ENCODE peak calls at places on chromosomes 6 and 20, in ten cellular contexts. T is stomach; W is suprapubic skin; Y is psoas muscle; N is AG04450; X is CD8-positive, alpha-beta T cell; B is heart left ventricle; Q is uterus; P is SJSA1; F is CD4-positive, alpha-beta T cell. A is an unnamed sample.

GRCh38 chr6:30915591-30915946 is 1.5 kb downstream of the VARS2 start:
- DNase-seq in P (no peak), Q (peak; percentile 37), B (peak; percentile 27), N (peak; percentile 33), W (no peak), Y (no peak), F (no peak), T (no peak), X (no peak), A (peak; percentile 77)

GRCh38 chr6:24931296-24931695 is 4.5 kb downstream of the RIPOR2 start:
- DNase-seq in N (no peak), W (no peak), X (no peak), B (peak; percentile 21), Q (no peak), P (no peak), Y (no peak), F (no peak), T (no peak), A (peak; percentile 18)

GRCh38 chr6:89693207-89693606 is 54.7 kb upstream of the LYRM2 start:
- DNase-seq in Q (no peak), F (no peak), P (no peak), X (no peak), W (no peak), N (no peak), T (no peak), B (no peak), Y (no peak), A (no peak)

GRCh38 chr6:131728296-131728939 is 17.6 kb upstream of the CTAGE9 start:
- DNase-seq in T (no peak), N (no peak), X (no peak), F (no peak), W (no peak), Q (no peak), B (no peak), Y (no peak), P (no peak), A (peak; percentile 37)

GRCh38 chr6:134416501-134417154 is 98.7 kb upstream of the SGK1 start:
- DNase-seq in P (no peak), W (no peak), Y (no peak), N (no peak), Q (no peak), B (no peak), X (no peak), T (no peak), F (no peak), A (peak; percentile 78)

GRCh38 chr6:81988871-81989270 is 236.4 kb upstream of the TENT5A start:
- DNase-seq in F (no peak), Y (no peak), P (no peak), B (no peak), N (no peak), T (no peak), Q (no peak), W (no peak), X (no peak), A (no peak)

GRCh38 chr20:52179331-52180166 is 12.0 kb downstream of the ZFP64 start:
- DNase-seq in T (no peak), N (no peak), X (no peak), W (no peak), P (no peak), B (no peak), Q (no peak), Y (no peak), F (no peak), A (no peak)

GRCh38 chr6:41784581-41785171 is 2.8 kb upstream of the TOMM6 start:
- DNase-seq in T (peak; percentile 69), P (no peak), B (no peak), N (no peak), Y (no peak), X (no peak), W (no peak), F (no peak), Q (no peak), A (no peak)

GRCh38 chr6:97842536-97842935 is 559.5 kb upstream of the MMS22L start:
- DNase-seq in T (no peak), Y (no peak), Q (no peak), W (no peak), X (no peak), F (no peak), B (no peak), N (no peak), P (no peak), A (peak; percentile 22)

GRCh38 chr6:24672573-24673182 is 5.8 kb downstream of the ACOT13 start:
- DNase-seq in P (no peak), F (no peak), Q (no peak), X (no peak), N (no peak), T (no peak), B (no peak), W (no peak), Y (no peak), A (no peak)

DNA sequence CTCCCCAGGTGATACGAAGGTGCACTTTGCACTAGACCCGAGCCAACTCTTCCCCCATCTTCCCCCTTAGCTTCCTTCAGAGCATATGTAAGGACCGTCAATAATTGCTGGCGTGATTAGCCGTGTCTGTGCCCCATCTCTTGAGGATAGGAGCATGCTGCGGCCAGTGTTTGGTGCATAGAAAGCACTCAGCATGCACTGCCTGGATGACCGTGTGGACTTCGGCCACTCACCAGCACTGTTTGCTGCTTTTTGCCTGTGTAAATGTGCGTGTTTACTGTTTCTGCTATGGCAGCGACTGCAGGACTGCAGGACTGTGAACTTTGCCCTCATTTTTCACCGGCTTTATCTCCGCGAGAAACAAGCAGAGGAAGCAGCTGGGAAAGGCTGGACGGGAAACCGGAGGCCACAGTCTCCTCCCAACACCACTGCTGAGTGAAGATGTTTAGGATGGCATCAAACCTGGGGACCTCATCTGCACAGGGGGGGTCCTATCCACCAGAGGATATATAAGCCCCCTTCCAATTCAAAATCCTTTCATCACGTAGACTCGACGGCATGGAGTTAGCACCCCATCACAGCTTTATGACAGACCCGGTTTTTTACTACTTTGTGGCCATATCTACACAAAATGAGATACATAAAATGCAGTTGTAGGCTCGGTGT is 150.6 kb upstream of the AFDN start:
- DNase-seq in B (peak; percentile 66), W (peak; percentile 59), Y (no peak), T (peak; percentile 72), F (no peak), Q (peak; percentile 47), X (no peak), N (no peak), P (no peak), A (no peak)
- H3K9me3 ChIP-seq in B (no peaks in the 10 kb centered on the region), W (no peaks in the 10 kb centered on the region), Y (no peaks in the 10 kb centered on the region), T (no peaks in the 10 kb centered on the region), F (no peaks in the 10 kb centered on the region), Q (no peaks in the 10 kb centered on the region), X (no peaks in the 10 kb centered on the region), N (peaks cover 90% of the 10 kb centered on the region), P (no peaks in the 10 kb centered on the region), A (no peaks in the 10 kb centered on the region)

DNA sequence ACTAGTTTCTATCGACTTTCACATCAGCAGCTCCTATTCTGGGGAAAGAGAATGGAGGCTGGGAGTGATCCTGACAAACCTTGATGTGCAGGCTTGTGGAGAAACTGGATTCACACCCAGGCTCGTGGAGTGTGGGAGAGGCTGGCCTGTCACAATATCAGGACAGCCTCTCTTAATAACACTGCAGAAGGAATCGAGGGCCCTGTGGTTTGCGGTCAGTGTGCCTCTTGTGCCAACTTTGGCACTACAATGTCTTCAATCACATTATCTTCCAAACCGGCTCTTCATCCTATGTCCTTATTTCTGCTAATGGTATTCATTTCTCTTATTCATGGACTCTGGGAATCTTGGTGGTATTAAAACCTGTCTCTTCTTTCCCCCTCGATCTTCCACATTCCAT is 92.7 kb downstream of the PRL start:
- DNase-seq in B (no peak), P (no peak), W (no peak), N (no peak), X (no peak), F (no peak), T (no peak), Y (no peak), Q (no peak), A (no peak)
- H3K9me3 ChIP-seq in B (no peaks in the 10 kb centered on the region), P (no peaks in the 10 kb centered on the region), W (no peaks in the 10 kb centered on the region), N (no peaks in the 10 kb centered on the region), X (no peaks in the 10 kb centered on the region), F (no peaks in the 10 kb centered on the region), T (no peaks in the 10 kb centered on the region), Y (no peaks in the 10 kb centered on the region), Q (no peaks in the 10 kb centered on the region), A (no peaks in the 10 kb centered on the region)

GRCh38 chr6:106808758-106809157 is 165.8 kb downstream of the CD24 start:
- DNase-seq in W (no peak), B (no peak), X (no peak), Y (no peak), F (no peak), P (no peak), N (no peak), Q (no peak), T (no peak), A (no peak)

GRCh38 chr6:106811088-106811686 is 163.3 kb downstream of the CD24 start:
- DNase-seq in F (no peak), P (no peak), Q (no peak), B (no peak), N (no peak), W (no peak), Y (no peak), T (no peak), X (no peak), A (no peak)

GRCh38 chr6:106805017-106805335 is 169.6 kb downstream of the CD24 start:
- DNase-seq in X (no peak), B (no peak), N (no peak), W (no peak), P (no peak), F (no peak), T (no peak), Q (no peak), Y (no peak), A (no peak)

GRCh38 chr6:106805771-106806170 is 168.8 kb downstream of the CD24 start:
- DNase-seq in T (no peak), P (no peak), B (no peak), N (no peak), Y (no peak), W (no peak), F (no peak), X (no peak), Q (no peak), A (no peak)

GRCh38 chr6:106807946-106808611 is 166.4 kb downstream of the CD24 start:
- DNase-seq in P (no peak), Q (no peak), W (no peak), N (no peak), X (no peak), T (no peak), Y (no peak), B (no peak), F (no peak), A (peak; percentile 9)
- H3K9me3 ChIP-seq in P (peaks cover 13% of the 10 kb centered on the region), Q (no peaks in the 10 kb centered on the region), W (peaks cover 17% of the 10 kb centered on the region), N (peaks cover 18% of the 10 kb centered on the region), X (peaks cover 7% of the 10 kb centered on the region), T (peaks cover 13% of the 10 kb centered on the region), Y (peaks cover 23% of the 10 kb centered on the region), B (peaks cover 51% of the 10 kb centered on the region), F (peaks cover 48% of the 10 kb centered on the region), A (no peaks in the 10 kb centered on the region)

DNA sequence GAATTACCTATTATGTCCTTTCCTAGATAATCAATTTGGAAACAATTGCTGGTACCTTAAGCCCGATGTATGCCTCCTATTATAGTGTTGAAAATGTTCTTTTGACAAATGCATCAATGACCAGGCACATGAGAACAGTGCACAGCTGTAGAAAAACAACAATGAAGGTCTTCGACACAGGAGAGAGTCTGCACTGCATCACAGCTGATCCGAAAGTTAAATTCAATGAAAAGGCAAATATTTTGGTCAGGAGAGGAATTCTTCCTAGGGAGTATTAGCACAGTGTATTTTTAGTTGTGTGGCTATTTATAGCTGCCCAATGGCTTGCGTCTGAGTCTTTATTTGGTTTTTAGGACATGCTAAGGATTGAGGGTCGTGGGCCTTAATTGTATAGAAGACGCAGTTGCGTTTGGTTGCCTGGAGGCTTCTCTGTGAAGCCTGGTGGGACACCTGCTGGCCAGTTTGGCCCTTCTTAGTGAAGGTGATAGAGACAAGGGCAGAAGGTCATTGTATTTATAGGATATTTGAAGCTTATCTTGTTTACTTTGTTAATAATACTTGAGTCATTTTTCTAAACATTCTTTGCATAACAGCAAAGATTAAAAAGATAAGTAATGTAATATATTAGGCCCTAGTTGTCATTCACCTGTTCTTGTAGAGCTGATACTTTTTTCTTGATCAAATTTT is 72.3 kb downstream of the CDYL start:
- DNase-seq in N (no peak), B (peak; percentile 24), Y (no peak), F (no peak), P (no peak), T (peak; percentile 49), X (no peak), W (no peak), Q (no peak), A (peak; percentile 5)
- H3K9me3 ChIP-seq in N (peaks cover 5% of the 10 kb centered on the region), B (peaks cover 10% of the 10 kb centered on the region), Y (peaks cover 12% of the 10 kb centered on the region), F (peaks cover 9% of the 10 kb centered on the region), P (no peaks in the 10 kb centered on the region), T (no peaks in the 10 kb centered on the region), X (peaks cover 4% of the 10 kb centered on the region), W (no peaks in the 10 kb centered on the region), Q (peaks cover 13% of the 10 kb centered on the region), A (no peaks in the 10 kb centered on the region)

A was measured in GM23248.